ENCODE peak calls at places on chromosomes 13 and 19, in ten cellular contexts. D, I, R, Z, F, E, T, G, K and O are unnamed samples.

GRCh38 chr19:43778651-43779050 is 2.1 kb downstream of the KCNN4 start:
- DNase-seq in G (no peak), E (no peak), D (no peak), R (no peak), Z (no peak), K (no peak), I (peak), F (no peak), T (peak), O (no peak)

GRCh38 chr13:113374511-113375175 is 10.7 kb upstream of the GRTP1 start:
- DNase-seq in Z (no peak), G (no peak), T (no peak), I (no peak), E (no peak), F (no peak), R (no peak), K (no peak), D (no peak), O (no peak)

GRCh38 chr19:53853707-53854106 is 14.0 kb upstream of the MYADM start:
- DNase-seq in T (no peak), F (no peak), I (no peak), Z (no peak), E (no peak), R (no peak), G (no peak), D (no peak), K (no peak), O (no peak)

GRCh38 chr13:69425235-69425634 is 682.4 kb upstream of the ATXN8OS start:
- DNase-seq in E (no peak), G (no peak), D (no peak), T (no peak), F (no peak), I (no peak), R (no peak), K (no peak), Z (no peak), O (no peak)

GRCh38 chr13:105240356-105240755 is 1295.1 kb downstream of the EFNB2 start:
- DNase-seq in I (no peak), F (no peak), D (no peak), E (no peak), Z (no peak), T (no peak), G (no peak), K (no peak), R (no peak), O (no peak)

GRCh38 chr13:29845440-29846056 is 4.9 kb downstream of the UBL3 start:
- DNase-seq in R (no peak), F (no peak), I (no peak), Z (peak), T (no peak), D (no peak), E (peak), G (no peak), K (no peak), O (no peak)

GRCh38 chr13:113935081-113935511 is 38.8 kb downstream of the C13orf46 start:
- DNase-seq in G (no peak), I (no peak), F (peak), T (no peak), R (no peak), E (no peak), D (no peak), K (no peak), Z (no peak), O (no peak)

GRCh38 chr13:47250141-47250540 is 353.3 kb upstream of the HTR2A start:
- DNase-seq in E (peak), Z (no peak), K (no peak), I (no peak), D (no peak), R (no peak), T (no peak), G (no peak), F (no peak), O (no peak)

GRCh38 chr19:49301165-49301865 is 23.7 kb downstream of the SLC6A16 start:
- DNase-seq in I (peak), D (peak), T (peak), G (peak), R (peak), K (peak), F (peak), Z (peak), E (peak), O (peak)